ENCODE peak calls at places on chromosomes 7 and 10, in four cellular contexts. H, Q, N and J are unnamed samples.

GRCh38 chr7:152862033-152862432 is 102.5 kb downstream of the ACTR3B start:
- DNase-seq in N (no peak), Q (no peak), H (no peak), J (no peak)

GRCh38 chr10:123722351-123722750 is 56.2 kb downstream of the GPR26 start:
- DNase-seq in Q (no peak), N (no peak), H (no peak), J (no peak)

GRCh38 chr7:80403686-80404241 is 108.1 kb downstream of the GNAT3 start:
- DNase-seq in Q (no peak), H (no peak), N (no peak), J (no peak)

GRCh38 chr7:106824458-106824857 is 40.6 kb upstream of the PIK3CG start:
- DNase-seq in N (no peak), H (peak; percentile 38), Q (no peak), J (peak; percentile 79)

GRCh38 chr10:79285315-79286185 is 61.7 kb upstream of the PPIF start:
- DNase-seq in Q (no peak), N (no peak), H (no peak), J (no peak)

GRCh38 chr10:3095373-3096139 is 28.2 kb downstream of the PFKP start:
- DNase-seq in N (no peak), H (peak; percentile 100), Q (peak; percentile 49), J (peak; percentile 100)

GRCh38 chr10:3887885-3888476 is 103.0 kb upstream of the KLF6 start:
- DNase-seq in H (peak; percentile 95), Q (peak; percentile 57), N (peak; percentile 81), J (peak; percentile 93)

GRCh38 chr7:131623154-131623553 is 66.7 kb upstream of the PODXL start:
- DNase-seq in H (no peak), Q (no peak), N (peak; percentile 69), J (no peak)

GRCh38 chr10:114753126-114753525 is 68.5 kb upstream of the FHIP2A start:
- DNase-seq in H (peak; percentile 47), Q (no peak), N (no peak), J (peak; percentile 91)

GRCh38 chr10:29896053-29896452 is 163.3 kb downstream of the JCAD start:
- DNase-seq in H (peak; percentile 66), Q (no peak), N (no peak), J (no peak)

GRCh38 chr10:100184426-100185219 is 1.2 kb downstream of the ERLIN1 start:
- DNase-seq in Q (no peak), H (peak; percentile 43), N (no peak), J (peak; percentile 65)

GRCh38 chr7:133436014-133436428 is 183.1 kb downstream of the EXOC4 start:
- DNase-seq in N (no peak), H (peak; percentile 83), Q (no peak), J (peak; percentile 4)

GRCh38 chr7:56079450-56080185 is 13.1 kb downstream of the PHKG1 start:
- DNase-seq in Q (no peak), H (peak; percentile 71), N (peak; percentile 87), J (peak; percentile 39)

GRCh38 chr7:135512135-135512887 is 2.4 kb upstream of the CNOT4 start:
- DNase-seq in Q (no peak), H (peak; percentile 69), N (no peak), J (peak; percentile 73)

GRCh38 chr10:1410469-1411395 is 326.6 kb downstream of the ADARB2 start:
- DNase-seq in N (no peak), Q (no peak), H (no peak), J (no peak)

GRCh38 chr10:22442468-22442867 is 97.2 kb downstream of the SPAG6 start:
- DNase-seq in H (no peak), Q (no peak), N (no peak), J (no peak)

GRCh38 chr7:101169838-101170531 is 4.6 kb upstream of the VGF start:
- DNase-seq in Q (peak; percentile 84), N (peak; percentile 80), H (peak; percentile 57), J (peak; percentile 69)

GRCh38 chr7:149415391-149416068 is 45.3 kb downstream of the ZNF777 start:
- DNase-seq in Q (no peak), N (no peak), H (peak; percentile 57), J (no peak)

GRCh38 chr7:73978681-73979563 is 49.1 kb upstream of the ELN start:
- DNase-seq in N (peak; percentile 58), H (peak; percentile 86), Q (no peak), J (peak; percentile 29)

GRCh38 chr10:114323023-114323422 is 81.3 kb downstream of the AFAP1L2 start:
- DNase-seq in H (no peak), N (no peak), Q (no peak), J (no peak)

GRCh38 chr10:101986277-101986971 is 69.5 kb downstream of the ARMH3 start:
- DNase-seq in H (no peak), Q (no peak), N (no peak), J (no peak)

GRCh38 chr7:149872419-149873073 is 1.2 kb upstream of the ATP6V0E2 start:
- DNase-seq in N (peak; percentile 91), H (peak; percentile 84), Q (no peak), J (peak; percentile 84)